ENCODE peak calls at places on chromosomes 6 and 20, in eight cellular contexts. Z is brain microvascular endothelial cell, O is fibroblast of lung, D is K562, F is substantia nigra, Y is cardiac muscle cell, R is Peyer's patch, N is tibial artery. G is an unnamed sample.

GRCh38 chr6:157550114-157550989 is 169.4 kb downstream of the ZDHHC14 start:
- DNase-seq in Z (no peak), O (no peak), D (no peak), F (no peak), Y (no peak), R (no peak), N (no peak), G (no peak)

GRCh38 chr20:42945595-42945994 is 244.1 kb downstream of the PTPRT start:
- DNase-seq in Z (no peak), O (no peak), D (no peak), F (no peak), Y (no peak), R (no peak), N (no peak), G (no peak)

GRCh38 chr20:35742741-35743523 is 872 bp upstream of the RBM39 start:
- DNase-seq in Z (no peak), O (peak), D (no peak), F (no peak), Y (peak), R (no peak), N (no peak), G (no peak)

GRCh38 chr6:53095716-53096115 is 30.5 kb downstream of the FBXO9 start:
- DNase-seq in Z (no peak), O (no peak), D (no peak), F (no peak), Y (no peak), R (no peak), N (no peak), G (no peak)

GRCh38 chr6:3259491-3259958 is 778 bp downstream of the PSMG4 start:
- DNase-seq in Z (peak), O (no peak), D (no peak), F (no peak), Y (peak), R (no peak), N (no peak), G (peak)

GRCh38 chr6:98433325-98433724 is 401.0 kb upstream of the POU3F2 start:
- DNase-seq in Z (no peak), O (no peak), D (no peak), F (no peak), Y (no peak), R (no peak), N (no peak), G (no peak)

GRCh38 chr20:35002426-35003210 is 47.0 kb downstream of the MYH7B start:
- DNase-seq in Z (no peak), O (no peak), D (no peak), F (no peak), Y (no peak), R (no peak), N (no peak), G (no peak)

GRCh38 chr6:75094614-75095321 is 111.1 kb downstream of the COL12A1 start:
- DNase-seq in Z (peak), O (peak), D (no peak), F (no peak), Y (peak), R (no peak), N (no peak), G (no peak)

GRCh38 chr6:106147476-106147875 is 61.3 kb downstream of the PRDM1 start:
- DNase-seq in Z (no peak), O (no peak), D (no peak), F (no peak), Y (no peak), R (no peak), N (no peak), G (no peak)

GRCh38 chr6:75775219-75775618 is 26.2 kb downstream of the MYO6 start:
- DNase-seq in Z (no peak), O (peak), D (no peak), F (no peak), Y (peak), R (no peak), N (no peak), G (no peak)

DNA sequence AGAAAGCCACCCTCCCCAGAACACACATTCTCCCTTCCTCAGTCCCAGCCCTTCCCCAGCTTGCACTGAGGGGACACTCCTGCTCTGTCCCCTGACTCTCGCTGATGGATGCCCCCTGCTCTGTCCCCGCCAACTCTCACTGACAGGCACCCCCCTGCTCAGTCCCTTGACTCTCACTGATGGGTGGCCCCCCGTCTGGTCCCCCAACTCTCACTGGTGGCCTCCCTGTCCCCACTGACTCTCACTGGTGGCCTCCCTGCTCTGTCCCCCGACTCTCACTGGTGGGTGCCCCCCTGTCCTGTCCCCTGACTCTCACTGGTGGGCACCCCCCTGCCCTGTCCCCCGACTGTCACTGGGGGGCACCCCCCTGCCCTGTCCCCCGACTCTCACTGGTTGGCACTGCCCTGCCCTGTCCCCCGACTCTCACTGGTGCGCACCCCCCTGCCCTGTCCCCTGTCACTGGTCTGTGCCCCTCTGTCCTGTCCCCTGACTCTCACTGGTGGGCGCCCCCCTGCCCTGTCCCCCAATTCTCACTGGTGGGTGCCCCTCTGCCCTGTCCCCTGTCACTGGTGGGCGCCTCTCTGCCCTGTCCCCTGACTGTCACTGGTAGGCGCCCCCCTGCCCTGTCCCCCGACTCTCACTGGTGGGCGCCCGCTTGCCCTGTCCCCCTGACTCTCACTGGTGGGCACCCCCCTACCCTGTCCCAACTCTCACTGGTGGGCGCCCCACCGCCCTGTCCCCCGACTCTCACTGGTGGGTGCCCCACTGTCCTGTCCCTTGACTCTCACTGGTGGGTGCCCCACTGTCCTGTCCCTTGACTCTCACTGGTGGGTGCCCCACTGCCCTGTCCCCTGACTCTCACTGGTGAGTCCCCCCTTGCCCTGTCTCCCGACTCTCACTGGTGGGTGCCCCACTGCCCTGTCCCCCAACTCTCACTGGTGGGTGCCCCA is 60.9 kb downstream of the GINS1 start:
- DNase-seq in Z (no peak), O (no peak), D (no peak), F (no peak), Y (no peak), R (no peak), N (no peak), G (no peak)
- H3K27ac ChIP-seq in Z (no peak), O (no peak), D (no peak), F (no peak), Y (no peak), R (no peak), N (no peak), G (no peak)

DNA sequence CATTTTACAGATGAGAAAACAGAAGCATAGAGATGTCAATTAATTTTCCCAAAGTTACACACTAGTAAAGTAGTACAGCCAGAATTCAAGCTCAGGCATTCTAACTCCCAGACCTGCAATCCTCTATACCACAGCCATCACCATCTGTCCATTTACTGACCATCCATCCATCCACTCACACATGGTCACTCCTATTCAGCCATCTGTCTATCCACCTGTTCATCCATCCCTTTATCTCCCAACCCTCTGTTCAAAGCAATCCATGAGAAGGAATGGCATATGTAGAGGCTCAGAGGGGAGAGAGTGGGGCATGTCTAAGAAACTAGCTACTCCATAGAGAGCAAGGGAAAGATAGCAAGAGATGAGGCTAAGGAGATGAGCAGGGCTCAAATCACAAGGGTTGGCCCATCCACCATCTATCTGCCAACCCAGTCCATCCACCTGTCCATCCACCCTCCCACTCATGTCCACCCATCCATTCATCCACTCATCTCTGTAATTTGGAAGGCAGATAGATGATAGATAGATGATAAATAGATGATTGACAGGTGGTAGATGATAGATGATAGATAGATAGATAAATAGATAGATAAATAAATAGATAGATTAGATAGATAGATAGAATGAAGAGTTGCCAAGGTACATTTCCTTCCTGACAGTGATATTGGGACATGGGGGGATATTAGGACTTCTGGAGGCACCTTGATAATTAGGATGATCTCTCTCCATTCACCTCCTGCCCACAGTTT is 12.2 kb upstream of the C6orf132 start:
- DNase-seq in Z (no peak), O (no peak), D (no peak), F (no peak), Y (no peak), R (no peak), N (no peak), G (no peak)
- H3K27ac ChIP-seq in Z (no peak), O (no peak), D (no peak), F (no peak), Y (no peak), R (no peak), N (no peak), G (no peak)

GRCh38 chr6:1762203-1762602 is 152.5 kb downstream of the FOXC1 start:
- DNase-seq in Z (no peak), O (no peak), D (no peak), F (no peak), Y (no peak), R (no peak), N (no peak), G (no peak)
- H3K27ac ChIP-seq in Z (no peak), O (no peak), D (no peak), F (no peak), Y (no peak), R (no peak), N (no peak), G (no peak)

GRCh38 chr6:57254055-57254717 is 32.1 kb upstream of the RAB23 start:
- DNase-seq in Z (no peak), O (no peak), D (no peak), F (no peak), Y (no peak), R (no peak), N (no peak), G (no peak)
- H3K27ac ChIP-seq in Z (no peak), O (no peak), D (no peak), F (no peak), Y (no peak), R (peak), N (peak), G (no peak)

GRCh38 chr6:5086294-5086890 is 1.3 kb downstream of the PPP1R3G start:
- DNase-seq in Z (no peak), O (no peak), D (no peak), F (no peak), Y (peak), R (no peak), N (no peak), G (no peak)

GRCh38 chr6:5084192-5084786 is 852 bp upstream of the PPP1R3G start:
- DNase-seq in Z (no peak), O (no peak), D (peak), F (peak), Y (no peak), R (no peak), N (peak), G (no peak)

GRCh38 chr6:5083813-5084191 is 1.3 kb upstream of the PPP1R3G start:
- DNase-seq in Z (no peak), O (no peak), D (no peak), F (no peak), Y (no peak), R (no peak), N (no peak), G (no peak)

GRCh38 chr6:5085638-5086293 is 625 bp downstream of the PPP1R3G start:
- DNase-seq in Z (no peak), O (peak), D (no peak), F (no peak), Y (peak), R (no peak), N (no peak), G (no peak)

DNA sequence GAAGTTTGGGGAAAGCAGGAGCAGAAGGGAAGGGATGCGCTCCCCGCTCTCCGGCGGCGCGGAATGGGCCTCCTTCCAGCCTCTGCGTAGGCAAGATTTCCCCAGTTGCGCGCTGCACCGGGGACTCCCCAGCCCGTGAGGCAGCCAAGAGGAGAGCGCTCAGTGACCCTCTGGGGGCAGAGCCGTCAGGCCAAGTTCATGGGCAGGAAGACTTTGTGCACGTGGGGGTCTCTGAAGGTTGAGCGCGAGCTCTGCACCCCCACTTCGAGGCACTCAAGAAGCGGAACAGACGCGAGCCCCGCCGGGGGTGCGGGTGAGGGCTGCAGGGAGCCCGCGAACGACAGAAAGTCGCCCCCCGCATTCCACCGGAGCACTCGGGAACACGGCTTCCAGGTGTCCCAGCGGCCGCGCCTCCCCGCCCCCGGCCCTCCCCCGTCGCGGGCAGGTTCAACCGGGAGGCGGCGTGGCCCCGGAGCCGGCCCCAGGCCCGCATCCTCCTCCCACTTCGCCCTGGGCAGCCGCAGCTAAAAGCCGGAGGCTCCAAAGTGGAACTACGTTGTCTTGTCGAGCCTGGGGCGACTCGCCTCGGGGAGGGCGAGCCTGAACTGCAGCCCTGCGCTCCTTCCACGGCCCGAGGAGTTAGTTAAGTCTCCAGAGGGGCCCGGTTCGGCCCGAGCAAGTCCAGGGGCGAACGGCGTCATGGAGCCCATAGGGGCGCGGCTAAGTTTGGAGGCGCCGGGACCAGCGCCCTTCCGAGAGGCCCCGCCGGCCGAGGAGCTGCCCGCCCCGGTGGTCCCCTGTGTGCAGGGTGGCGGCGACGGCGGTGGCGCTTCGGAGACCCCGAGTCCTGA is at the start of gene PPP1R3G:
- DNase-seq in Z (peak), O (peak), D (peak), F (peak), Y (peak), R (no peak), N (peak), G (no peak)
- H3K27ac ChIP-seq in Z (no peak), O (peak), D (no peak), F (peak), Y (no peak), R (peak), N (peak), G (peak)

DNA sequence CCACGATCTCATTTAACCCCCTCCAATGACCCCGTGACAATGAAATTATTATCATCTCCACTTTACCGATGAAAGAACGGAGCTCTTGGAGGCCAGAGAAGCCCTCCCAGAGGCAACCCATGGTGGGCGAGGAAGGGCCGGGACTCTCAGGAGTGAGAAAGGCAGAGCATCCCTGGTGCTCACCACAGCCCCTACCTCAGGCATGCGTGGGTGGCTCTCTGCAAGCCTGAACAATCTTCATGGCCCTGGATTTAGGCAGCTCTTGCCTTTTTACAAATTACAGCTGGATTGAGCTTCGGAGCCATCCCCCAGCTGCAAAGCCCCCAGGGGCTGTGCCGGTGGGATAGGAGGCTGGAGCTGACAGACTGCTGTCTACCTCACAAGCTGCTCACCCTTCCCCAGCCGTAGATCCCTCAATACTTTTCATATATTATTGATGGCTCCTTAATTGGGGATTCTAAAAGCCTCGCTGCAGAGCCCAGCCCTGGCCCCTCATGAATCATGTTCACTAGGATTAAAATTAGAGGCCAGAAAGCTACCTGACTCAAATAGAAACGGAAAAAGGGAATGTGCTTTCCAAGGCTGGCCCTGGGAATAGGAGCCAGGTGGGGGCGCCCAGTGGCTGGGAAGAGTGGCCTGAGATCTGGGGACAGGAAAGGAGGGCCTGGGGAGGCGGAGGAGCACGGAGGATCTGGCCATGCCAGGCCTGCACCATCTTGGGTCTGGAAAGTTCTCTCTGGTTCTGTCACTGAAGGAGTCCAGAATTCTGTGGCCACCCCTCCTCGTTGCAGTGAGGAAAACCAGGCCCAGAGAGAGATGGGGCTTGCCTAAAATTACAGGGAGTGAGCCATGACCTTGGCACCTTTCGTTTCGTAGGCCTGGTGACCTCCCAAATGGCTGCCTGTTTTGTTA is 29.1 kb downstream of the CPNE5 start:
- DNase-seq in Z (no peak), O (no peak), D (no peak), F (no peak), Y (no peak), R (no peak), N (no peak), G (no peak)
- H3K27ac ChIP-seq in Z (no peak), O (no peak), D (no peak), F (no peak), Y (no peak), R (no peak), N (no peak), G (no peak)

GRCh38 chr6:71459162-71459561 is 170.6 kb downstream of the OGFRL1 start:
- DNase-seq in Z (no peak), O (no peak), D (no peak), F (no peak), Y (no peak), R (no peak), N (no peak), G (no peak)
- H3K27ac ChIP-seq in Z (no peak), O (no peak), D (no peak), F (no peak), Y (no peak), R (no peak), N (no peak), G (no peak)

GRCh38 chr6:167795321-167795811 is 31.3 kb upstream of the AFDN start:
- DNase-seq in Z (no peak), O (no peak), D (no peak), F (no peak), Y (no peak), R (no peak), N (no peak), G (no peak)

GRCh38 chr6:167791036-167791779 is 35.5 kb upstream of the AFDN start:
- DNase-seq in Z (no peak), O (no peak), D (no peak), F (no peak), Y (peak), R (no peak), N (no peak), G (peak)

GRCh38 chr6:167791780-167792478 is 34.8 kb upstream of the AFDN start:
- DNase-seq in Z (no peak), O (no peak), D (no peak), F (no peak), Y (no peak), R (no peak), N (no peak), G (no peak)

GRCh38 chr6:167794386-167795157 is 32.1 kb upstream of the AFDN start:
- DNase-seq in Z (no peak), O (no peak), D (no peak), F (no peak), Y (no peak), R (no peak), N (no peak), G (no peak)

DNA sequence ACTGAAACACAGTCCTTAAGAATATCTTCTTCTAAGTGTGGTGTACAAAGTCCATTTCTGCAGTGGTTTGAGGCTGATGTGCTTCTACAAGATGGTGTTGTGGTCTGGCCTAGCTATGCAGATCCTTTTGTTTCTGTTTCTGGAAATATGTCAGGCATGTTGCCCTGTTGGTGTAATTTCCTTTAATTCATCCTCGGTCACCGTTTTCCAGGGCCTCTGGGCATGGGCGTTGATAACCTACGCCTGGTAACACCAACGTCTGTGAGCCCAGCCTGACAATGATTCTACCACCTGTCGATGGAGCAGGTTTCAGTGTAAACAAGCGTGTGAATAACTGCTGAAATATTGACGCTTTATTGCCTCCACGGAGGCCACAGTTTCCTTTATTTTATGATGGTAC is 33.3 kb upstream of the AFDN start:
- DNase-seq in Z (no peak), O (no peak), D (no peak), F (no peak), Y (no peak), R (no peak), N (no peak), G (no peak)
- H3K27ac ChIP-seq in Z (no peak), O (no peak), D (no peak), F (no peak), Y (no peak), R (peak), N (no peak), G (no peak)

DNA sequence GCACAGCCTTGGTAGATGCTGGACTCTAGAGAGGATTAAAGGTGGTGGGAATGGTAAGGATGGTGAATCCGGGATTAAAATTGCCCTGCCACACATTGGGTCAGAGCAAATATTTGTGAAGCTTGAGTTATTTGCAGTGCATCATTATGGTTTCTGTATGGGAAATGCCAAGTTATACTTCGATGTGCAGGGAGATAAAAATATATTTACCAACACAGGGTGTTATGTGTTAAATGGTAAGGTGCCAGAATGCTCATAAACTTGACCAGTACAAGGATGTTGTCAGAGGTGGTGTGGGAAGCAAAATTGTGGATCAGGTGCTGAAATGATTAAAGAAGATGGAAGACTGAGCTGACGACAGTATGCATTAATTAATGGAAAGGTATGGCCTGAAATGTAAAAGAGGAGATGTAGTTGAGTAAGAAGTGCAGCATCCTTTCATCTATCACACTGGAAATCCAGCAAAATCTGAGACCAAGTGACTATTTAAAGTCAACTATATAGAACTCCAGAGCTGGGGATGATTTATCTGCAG is 262.3 kb downstream of the ADGB start:
- DNase-seq in Z (no peak), O (no peak), D (no peak), F (no peak), Y (no peak), R (no peak), N (no peak), G (no peak)
- H3K27ac ChIP-seq in Z (no peak), O (no peak), D (no peak), F (no peak), Y (no peak), R (no peak), N (no peak), G (no peak)

G was measured in RWPE1.